ENCODE peak calls at places on chromosomes 11 and 22, in nine cellular contexts. D is mammary epithelial cell; J is astrocyte of the spinal cord; L is body of pancreas; F is dorsolateral prefrontal cortex; I is GM12864; T is heart left ventricle; B is CD8-positive, alpha-beta T cell; O is tibial nerve. P is an unnamed sample.

GRCh38 chr22:16601437-16602223 is 9.0 kb upstream of the CCT8L2 start:
- DNase-seq in B (no peak), D (no peak), O (no peak), T (peak), L (peak), F (no peak), J (no peak), I (no peak), P (peak)

GRCh38 chr11:57085604-57086003 is 96.1 kb upstream of the LRRC55 start:
- DNase-seq in B (no peak), J (no peak), F (no peak), O (no peak), T (no peak), L (no peak), D (no peak), I (no peak), P (peak)

GRCh38 chr22:31753005-31753633 is 700 bp upstream of the DEPDC5 start:
- DNase-seq in B (peak), O (no peak), I (no peak), F (no peak), D (no peak), T (peak), L (peak), J (peak), P (no peak)

GRCh38 chr11:127362754-127363153 is 362.2 kb upstream of the KIRREL3 start:
- DNase-seq in F (no peak), T (no peak), D (no peak), J (no peak), O (no peak), B (no peak), L (no peak), I (no peak), P (no peak)

GRCh38 chr11:115764172-115764571 is 260.0 kb upstream of the CADM1 start:
- DNase-seq in L (no peak), I (no peak), O (no peak), B (no peak), T (no peak), D (no peak), J (peak), F (no peak), P (no peak)

GRCh38 chr22:47835726-47836125 is 1073.3 kb downstream of the TBC1D22A start:
- DNase-seq in B (no peak), F (no peak), I (no peak), O (no peak), J (peak), L (no peak), T (no peak), D (peak), P (no peak)

GRCh38 chr11:129992161-129992944 is 10.3 kb downstream of the PRDM10 start:
- DNase-seq in J (peak), I (no peak), O (no peak), T (no peak), F (no peak), L (peak), D (peak), B (peak), P (peak)

GRCh38 chr11:35083181-35084061 is 55.5 kb upstream of the CD44 start:
- DNase-seq in B (peak), I (peak), L (peak), D (peak), F (peak), J (peak), T (peak), O (peak), P (peak)

GRCh38 chr11:1501421-1502167 is 15.0 kb upstream of the MOB2 start:
- DNase-seq in I (no peak), B (no peak), D (no peak), T (peak), L (no peak), O (no peak), F (peak), J (no peak), P (no peak)

GRCh38 chr11:69497221-69497787 is 15.8 kb downstream of the LINC01488 start:
- DNase-seq in J (peak), L (peak), T (peak), B (no peak), I (no peak), D (peak), F (peak), O (peak), P (peak)

GRCh38 chr11:5226732-5227327 is at the start of gene HBB:
- DNase-seq in J (no peak), O (no peak), D (no peak), I (no peak), L (no peak), F (no peak), T (no peak), B (no peak), P (no peak)
- H3K4me3 ChIP-seq in J (no peak), O (no peak), D (no peak), I (no peak), L (no peak), F (no peak), T (no peak), B (no peak), P (no peak)

DNA sequence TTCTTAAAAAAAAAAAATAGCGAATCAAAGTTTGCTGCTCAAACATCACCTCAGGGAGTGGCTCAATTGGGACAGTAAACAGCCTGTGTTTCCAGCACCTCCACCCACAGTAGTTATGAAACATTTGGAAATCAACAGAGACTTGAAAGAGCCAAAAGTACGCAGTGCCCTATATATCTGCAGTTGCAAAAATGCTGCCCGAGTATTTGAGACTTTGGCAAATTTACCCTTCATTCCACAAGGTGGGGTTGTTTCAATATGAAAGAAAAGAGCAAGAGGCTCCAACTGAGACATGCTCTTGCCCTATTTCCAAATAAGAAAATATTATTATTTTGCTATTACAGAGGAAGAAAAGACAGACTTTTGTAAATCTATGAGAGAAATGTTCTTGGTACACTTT is 851.1 kb upstream of the RAG2 start:
- DNase-seq in F (no peak), L (no peak), D (peak), J (peak), O (no peak), B (no peak), T (no peak), I (no peak), P (peak)
- TF ChIP-seq CTCF in F (peak), L (no peak), D (peak), J (peak), O (peak), B (no peak), T (peak), I (no peak), P (peak)

DNA sequence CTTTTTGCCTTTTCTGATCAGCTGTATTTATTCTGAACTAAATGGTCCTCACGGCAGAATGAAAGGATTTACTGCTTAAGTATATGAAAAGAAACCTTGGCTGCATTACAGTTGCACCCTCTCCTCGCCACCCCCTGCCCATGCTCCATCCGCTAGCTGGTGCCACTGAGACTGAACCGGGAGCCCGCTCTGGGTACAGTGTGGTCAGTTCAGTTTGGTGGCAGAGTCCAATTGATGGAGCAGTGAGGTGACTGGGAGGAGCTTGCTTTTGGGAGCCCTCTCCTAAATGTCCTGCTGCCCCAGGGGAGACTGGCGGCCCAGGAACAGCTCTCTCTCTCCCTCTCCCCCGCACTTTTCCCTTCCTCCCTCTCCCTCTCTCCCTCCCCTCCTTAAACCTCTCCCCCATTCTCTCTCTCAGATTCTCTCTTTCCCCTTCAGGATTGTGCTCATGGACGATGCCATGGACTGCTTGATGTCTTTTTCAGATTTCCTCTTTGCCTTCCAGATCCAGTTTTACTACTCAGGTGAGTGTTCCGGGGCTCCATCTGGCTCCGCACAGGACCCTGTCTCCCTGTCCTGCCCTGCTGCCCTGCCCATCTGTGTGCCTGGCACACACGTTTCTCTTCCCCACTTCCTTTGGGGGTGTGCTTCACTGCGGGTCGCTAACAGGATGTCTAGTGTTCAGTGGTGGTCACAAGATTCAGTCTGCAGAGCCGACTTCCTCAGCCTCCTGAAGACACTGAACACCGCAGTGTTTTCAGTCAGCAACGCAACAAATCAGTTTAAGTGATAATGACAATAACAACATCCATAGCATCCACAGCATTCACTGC is 21.7 kb downstream of the ARFGAP2 start:
- DNase-seq in I (no peak), B (peak), J (no peak), T (no peak), O (no peak), F (no peak), D (no peak), L (no peak), P (no peak)
- H3K4me3 ChIP-seq in I (no peak), B (peak), J (no peak), T (no peak), O (no peak), F (no peak), D (no peak), L (no peak), P (no peak)

DNA sequence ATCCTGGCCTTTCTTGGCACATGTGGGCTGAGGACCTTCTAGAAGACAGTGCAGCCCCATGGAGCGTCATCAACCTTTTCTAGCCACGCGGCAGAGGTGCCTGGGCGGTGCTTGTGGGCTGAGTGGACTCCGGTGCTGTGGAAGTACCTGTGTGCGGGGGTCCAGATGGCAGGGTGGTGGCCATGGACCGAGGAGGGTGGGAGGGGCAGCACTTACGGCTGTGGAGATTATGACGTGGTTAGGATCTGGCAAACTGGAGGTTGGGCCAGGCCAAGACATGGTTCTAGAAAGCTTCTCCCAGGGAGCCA is 2.0 kb downstream of the TUB start:
- DNase-seq in F (no peak), I (no peak), O (no peak), B (no peak), J (no peak), T (peak), D (no peak), L (no peak), P (no peak)
- TF ChIP-seq CTCF in F (no peak), I (no peak), O (no peak), B (no peak), J (no peak), T (no peak), D (no peak), L (no peak), P (no peak)

GRCh38 chr11:124429599-124429998 is 4.9 kb upstream of the OR8B4 start:
- DNase-seq in F (no peak), I (no peak), T (no peak), L (no peak), D (no peak), J (no peak), O (no peak), B (no peak), P (no peak)

GRCh38 chr11:124440608-124441007 is 4.9 kb downstream of the OR8B8 start:
- DNase-seq in B (no peak), D (no peak), T (no peak), L (no peak), F (no peak), J (no peak), O (no peak), I (no peak), P (no peak)

GRCh38 chr11:124434699-124435098 is 10.0 kb upstream of the OR8B4 start:
- DNase-seq in J (no peak), D (no peak), B (no peak), O (no peak), I (no peak), L (no peak), F (no peak), T (no peak), P (no peak)
- H3K4me3 ChIP-seq in J (no peak), D (no peak), B (no peak), O (no peak), I (no peak), L (no peak), F (no peak), T (no peak), P (no peak)